ENCODE peak calls at places on chromosomes 2 and 18, in eight cellular contexts. M is NCI-H2171, T is H4, Y is HEK293T, P is posterior vena cava, J is NCI-H748 treated with DMSO at 0.1 percent for 48 hours, R is GM13977, L is NCI-H2029. A is an unnamed sample.

GRCh38 chr18:67282796-67283195 is 233.7 kb downstream of the DSEL start:
- DNase-seq in T (no peak), Y (no peak), R (no peak), M (no peak), P (no peak), J (no peak), L (no peak), A (no peak)

GRCh38 chr2:79393806-79394484 is 118.9 kb upstream of the CTNNA2 start:
- DNase-seq in J (peak), L (no peak), P (no peak), T (peak), M (no peak), R (no peak), Y (no peak), A (no peak)

GRCh38 chr2:160275646-160276045 is 75.6 kb upstream of the ITGB6 start:
- DNase-seq in T (no peak), M (no peak), J (no peak), R (no peak), Y (no peak), P (no peak), L (no peak), A (no peak)

GRCh38 chr2:70672990-70673647 is 94.9 kb downstream of the ADD2 start:
- DNase-seq in L (no peak), P (no peak), M (peak), Y (peak), T (no peak), R (no peak), J (no peak), A (no peak)

GRCh38 chr18:21484851-21485636 is 115.5 kb downstream of the ESCO1 start:
- DNase-seq in Y (no peak), L (no peak), T (no peak), J (no peak), P (no peak), R (no peak), M (no peak), A (no peak)

GRCh38 chr2:239966848-239967136 is 58.4 kb downstream of the NDUFA10 start:
- DNase-seq in R (no peak), P (peak), T (no peak), Y (no peak), L (no peak), M (no peak), J (no peak), A (no peak)

GRCh38 chr2:127622561-127623387 is 23.2 kb upstream of the GPR17 start:
- DNase-seq in L (no peak), Y (no peak), M (no peak), T (no peak), J (no peak), R (no peak), P (peak), A (no peak)

GRCh38 chr2:239297142-239298125 is 103.4 kb downstream of the HDAC4 start:
- DNase-seq in Y (no peak), R (no peak), M (no peak), L (no peak), J (no peak), P (peak), T (no peak), A (no peak)

GRCh38 chr18:26771524-26771923 is 94.0 kb downstream of the AQP4 start:
- DNase-seq in L (no peak), Y (peak), T (no peak), R (peak), J (no peak), M (no peak), P (no peak), A (no peak)

GRCh38 chr2:152655880-152656279 is 61.4 kb downstream of the PRPF40A start:
- DNase-seq in L (no peak), J (no peak), R (no peak), M (no peak), P (no peak), Y (no peak), T (no peak), A (no peak)

GRCh38 chr2:128603411-128603924 is 284.8 kb upstream of the HS6ST1 start:
- DNase-seq in L (no peak), T (no peak), Y (no peak), M (no peak), P (peak), R (no peak), J (no peak), A (no peak)

GRCh38 chr18:35688757-35689156 is 107.2 kb downstream of the GALNT1 start:
- DNase-seq in Y (no peak), M (no peak), P (no peak), J (no peak), T (peak), R (peak), L (no peak), A (no peak)

GRCh38 chr18:9810994-9811393 is 74.8 kb upstream of the TXNDC2 start:
- DNase-seq in P (no peak), T (no peak), M (no peak), Y (no peak), J (no peak), R (no peak), L (no peak), A (no peak)

GRCh38 chr2:24919100-24919976 is 699 bp downstream of the ADCY3 start:
- DNase-seq in M (peak), T (no peak), P (peak), J (no peak), R (peak), L (no peak), Y (peak), A (peak)

GRCh38 chr18:32018331-32019250 is at the start of gene RNF125:
- DNase-seq in Y (peak), L (peak), P (peak), T (peak), M (peak), R (peak), J (peak), A (peak)

GRCh38 chr2:238278626-238279323 is 9.6 kb downstream of the PER2 start:
- DNase-seq in M (no peak), L (peak), Y (no peak), T (no peak), R (no peak), J (no peak), P (peak), A (no peak)

GRCh38 chr2:212893216-212893615 is 258.2 kb downstream of the IKZF2 start:
- DNase-seq in J (no peak), M (no peak), P (no peak), L (no peak), Y (no peak), R (no peak), T (no peak), A (no peak)

GRCh38 chr2:141967503-141967902 is 163.3 kb downstream of the LRP1B start:
- DNase-seq in L (no peak), M (no peak), J (no peak), T (no peak), P (no peak), Y (no peak), R (no peak), A (no peak)

GRCh38 chr18:43129946-43130523 is 14.6 kb upstream of the RIT2 start:
- DNase-seq in M (no peak), T (peak), J (peak), P (no peak), R (no peak), L (peak), Y (no peak), A (no peak)

GRCh38 chr18:13145636-13146190 is 72.8 kb upstream of the LDLRAD4 start:
- DNase-seq in Y (no peak), P (no peak), T (no peak), L (peak), J (peak), R (no peak), M (no peak), A (no peak)

GRCh38 chr2:215435809-215436704 is at the start of gene FN1:
- DNase-seq in L (peak), T (peak), P (peak), M (peak), Y (peak), R (peak), J (peak), A (peak)

GRCh38 chr2:109305494-109306187 is 176.6 kb downstream of the SH3RF3 start:
- DNase-seq in R (no peak), M (no peak), Y (no peak), J (no peak), L (no peak), T (no peak), P (no peak), A (no peak)

GRCh38 chr18:8801263-8801901 is 96.0 kb downstream of the MTCL1 start:
- DNase-seq in P (no peak), Y (no peak), T (peak), M (no peak), L (no peak), R (no peak), J (no peak), A (no peak)

GRCh38 chr2:224278531-224278930 is 123.4 kb downstream of the FAM124B start:
- DNase-seq in Y (no peak), P (no peak), M (no peak), J (no peak), T (no peak), L (no peak), R (no peak), A (no peak)

GRCh38 chr2:128495996-128496547 is 177.4 kb upstream of the HS6ST1 start:
- DNase-seq in R (no peak), J (no peak), M (no peak), L (no peak), P (peak), Y (no peak), T (no peak), A (no peak)

GRCh38 chr2:88082781-88083180 is 15.2 kb downstream of the SMYD1 start:
- DNase-seq in T (no peak), L (no peak), Y (no peak), J (no peak), M (no peak), P (no peak), R (no peak), A (no peak)

A was measured in stimulated activated CD8-positive, alpha-beta memory T cell treated with anti-CD3 and anti-CD28 coated beads, Interleukin-15, amount 100 ng/mL, for 48 hours.